ENCODE peak calls at places on chromosomes 1 and 21, in eight cellular contexts. V, A, G, L, N, R, X and T are unnamed samples.

GRCh38 chr1:168085401-168085872 is 51.3 kb downstream of the GPR161 start:
- DNase-seq in N (no peak), V (no peak), L (no peak), A (no peak), R (peak; percentile 42), X (peak; percentile 36), G (no peak), T (no peak)

GRCh38 chr1:201399352-201400126 is 415 bp upstream of the LAD1 start:
- DNase-seq in A (no peak), G (no peak), V (peak; percentile 66), X (peak; percentile 34), L (no peak), R (peak; percentile 18), N (peak; percentile 79), T (no peak)

GRCh38 chr1:89576016-89576415 is 51.4 kb downstream of the LRRC8B start:
- DNase-seq in A (no peak), G (no peak), X (no peak), N (no peak), V (peak; percentile 81), R (no peak), L (no peak), T (no peak)

GRCh38 chr1:94883688-94884087 is 43.2 kb downstream of the CNN3 start:
- DNase-seq in N (no peak), X (no peak), A (peak; percentile 66), L (peak; percentile 33), V (no peak), G (no peak), R (peak; percentile 62), T (no peak)

GRCh38 chr1:28354121-28354520 is 15.4 kb upstream of the PHACTR4 start:
- DNase-seq in L (peak; percentile 75), X (no peak), R (peak; percentile 80), A (peak; percentile 69), N (no peak), G (no peak), V (no peak), T (no peak)

GRCh38 chr1:68984289-68984688 is 487.4 kb upstream of the DEPDC1 start:
- DNase-seq in G (no peak), R (no peak), L (no peak), V (no peak), A (no peak), N (no peak), X (no peak), T (no peak)

GRCh38 chr1:107512836-107513235 is 372.0 kb downstream of the NTNG1 start:
- DNase-seq in A (no peak), G (no peak), V (no peak), X (no peak), L (no peak), R (no peak), N (no peak), T (no peak)

GRCh38 chr1:117084231-117084630 is 24.1 kb downstream of the TTF2 start:
- DNase-seq in A (no peak), L (no peak), N (no peak), V (no peak), X (no peak), R (no peak), G (no peak), T (no peak)

GRCh38 chr1:68975534-68975933 is 478.7 kb upstream of the DEPDC1 start:
- DNase-seq in L (no peak), N (no peak), G (no peak), X (no peak), R (no peak), A (no peak), V (peak; percentile 73), T (no peak)

GRCh38 chr1:111176678-111177077 is 23.8 kb downstream of the DENND2D start:
- DNase-seq in V (no peak), X (no peak), N (no peak), L (no peak), A (no peak), G (no peak), R (no peak), T (no peak)

GRCh38 chr1:166691476-166691875 is 147.8 kb upstream of the POGK start:
- DNase-seq in R (no peak), L (no peak), A (no peak), V (no peak), X (no peak), G (no peak), N (no peak), T (no peak)

GRCh38 chr21:28334407-28334806 is 658.3 kb downstream of the LTN1 start:
- DNase-seq in X (no peak), G (no peak), A (no peak), R (no peak), N (no peak), V (no peak), L (no peak), T (no peak)

GRCh38 chr1:110240476-110241210 is 30.5 kb downstream of the KCNC4 start:
- DNase-seq in R (no peak), N (no peak), L (no peak), V (peak; percentile 34), X (no peak), A (no peak), G (no peak), T (no peak)

GRCh38 chr1:57623039-57623790 is 199.4 kb upstream of the DAB1 start:
- DNase-seq in N (no peak), L (no peak), X (peak; percentile 33), V (peak; percentile 61), G (no peak), R (peak; percentile 2), A (peak; percentile 22), T (no peak)

GRCh38 chr1:24978383-24979032 is 48.4 kb upstream of the RUNX3 start:
- DNase-seq in G (no peak), V (no peak), R (no peak), L (no peak), A (no peak), N (no peak), X (peak; percentile 2), T (no peak)

GRCh38 chr1:200625381-200625824 is 4.9 kb upstream of the KIF14 start:
- DNase-seq in N (no peak), R (peak; percentile 20), V (no peak), L (no peak), A (peak; percentile 56), X (no peak), G (no peak), T (no peak)

GRCh38 chr1:32362474-32363313 is at the start of the genes FAM229A and TSSK3:
- DNase-seq in V (no peak), L (no peak), A (no peak), N (peak; percentile 29), R (peak; percentile 34), X (no peak), G (no peak), T (no peak)

GRCh38 chr1:84763912-84764675 is 73.8 kb upstream of the SSX2IP start:
- DNase-seq in V (peak; percentile 65), A (no peak), R (no peak), L (no peak), X (no peak), N (no peak), G (no peak), T (no peak)

DNA sequence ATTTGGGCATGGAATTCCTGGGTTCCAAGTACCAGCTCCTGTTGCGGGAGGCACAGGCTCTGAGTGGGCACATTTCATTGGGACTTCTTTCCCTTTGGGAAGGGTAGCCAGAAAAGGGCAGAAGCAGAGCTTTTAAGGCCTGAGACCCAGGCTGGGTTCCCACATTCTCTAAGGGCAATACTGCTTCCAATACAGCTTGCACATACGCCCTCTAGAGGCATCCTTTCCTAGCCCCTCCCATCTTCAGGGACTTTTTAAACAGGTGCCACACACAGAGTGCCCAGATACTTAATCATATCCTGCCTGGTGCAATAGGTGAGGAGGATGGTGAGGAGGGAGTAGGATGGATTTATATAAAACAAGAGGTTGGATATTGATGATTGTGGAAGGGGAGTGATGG is 5.7 kb downstream of the GPR88 start:
- DNase-seq in A (no peak), G (no peak), L (no peak), R (no peak), X (no peak), V (peak; percentile 31), N (no peak), T (no peak)
- TF ChIP-seq CTCF in A (peak; percentile 7), G (no peak), L (peak; percentile 44), R (no peak), X (no peak), V (peak; percentile 44), N (no peak), T (no peak)

GRCh38 chr1:16905112-16905855 is 9.5 kb downstream of the RNU1-2 start:
- DNase-seq in X (no peak), V (peak; percentile 76), L (peak; percentile 96), A (peak; percentile 96), G (no peak), N (no peak), R (peak; percentile 83), T (no peak)

GRCh38 chr1:16905856-16906702 is 10.3 kb downstream of the RNU1-2 start:
- DNase-seq in V (no peak), A (peak; percentile 56), N (no peak), X (no peak), G (no peak), R (peak; percentile 43), L (peak; percentile 76), T (no peak)

GRCh38 chr1:16903054-16903453 is 7.3 kb downstream of the RNU1-2 start:
- DNase-seq in X (no peak), L (peak; percentile 76), N (no peak), R (peak; percentile 86), G (no peak), A (peak; percentile 71), V (no peak), T (no peak)

GRCh38 chr1:16903458-16903796 is 7.6 kb downstream of the RNU1-2 start:
- DNase-seq in R (no peak), G (no peak), A (no peak), N (no peak), X (no peak), V (no peak), L (no peak), T (no peak)

GRCh38 chr1:16904560-16905111 is 8.9 kb downstream of the RNU1-2 start:
- DNase-seq in G (peak; percentile 100), A (peak; percentile 100), V (peak; percentile 96), R (peak; percentile 98), X (peak; percentile 100), L (peak; percentile 99), N (peak; percentile 100), T (peak; percentile 100)
- TF ChIP-seq CTCF in G (no peak), A (no peak), V (no peak), R (no peak), X (no peak), L (no peak), N (no peak), T (no peak)

DNA sequence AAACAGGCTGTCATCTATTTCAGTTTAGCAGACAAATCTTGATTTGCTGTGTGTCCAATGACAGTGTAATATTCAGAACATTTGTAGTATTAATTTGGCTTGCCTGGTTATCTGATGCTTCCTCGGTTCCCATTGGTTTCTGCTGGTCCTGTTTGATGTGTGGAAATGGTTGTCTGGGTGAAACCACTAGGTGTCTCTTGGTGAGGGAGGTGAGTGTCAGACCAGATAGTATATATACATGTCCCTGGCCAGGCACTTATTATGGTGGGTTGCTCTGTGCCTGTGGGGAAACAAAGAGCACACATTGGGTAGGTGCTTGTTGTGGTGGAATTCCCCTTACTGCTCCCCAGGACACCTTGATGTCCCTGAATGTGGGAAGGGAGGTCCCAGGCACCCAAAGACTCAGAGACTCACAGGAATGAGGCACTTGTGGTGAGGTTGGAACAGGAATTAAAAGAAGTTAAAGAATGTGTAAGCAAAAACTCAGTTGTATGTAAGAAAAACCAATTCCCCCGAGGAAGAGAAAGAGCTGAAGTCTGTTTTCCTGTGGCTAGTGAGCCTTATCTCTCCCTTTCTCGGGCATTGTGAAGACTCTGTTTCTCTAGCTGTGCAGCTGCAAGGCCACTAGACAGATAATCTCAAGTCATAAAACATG is 1519.1 kb downstream of the BRINP3 start:
- DNase-seq in R (no peak), N (no peak), X (no peak), V (no peak), A (peak; percentile 33), G (no peak), L (no peak), T (no peak)
- TF ChIP-seq CTCF in R (no peak), N (no peak), X (no peak), V (no peak), A (no peak), G (no peak), L (no peak), T (no peak)

GRCh38 chr1:160428655-160429054 is 28.3 kb downstream of the VANGL2 start:
- DNase-seq in R (peak; percentile 57), N (peak; percentile 51), A (peak; percentile 47), L (peak; percentile 12), X (peak; percentile 60), V (peak; percentile 49), G (no peak), T (no peak)
- TF ChIP-seq CTCF in R (peak; percentile 47), N (peak; percentile 46), A (peak; percentile 64), L (peak; percentile 78), X (peak; percentile 45), V (peak; percentile 66), G (no peak), T (no peak)